ENCODE peak calls at places on chromosomes 12 and 14, in seven cellular contexts. R is CD8-positive, alpha-beta T cell; Y is brain microvascular endothelial cell; G is left ventricle myocardium inferior; C is endodermal cell; D is A549; U is sigmoid colon. K is an unnamed sample.

GRCh38 chr14:101104485-101104884 is 201.0 kb upstream of the RTL1 start:
- DNase-seq in R (no peak), Y (no peak), G (no peak), C (no peak), D (no peak), U (no peak), K (no peak)

GRCh38 chr12:49244161-49244560 is 20.7 kb upstream of the TUBA1C start:
- DNase-seq in R (no peak), Y (peak; percentile 61), G (no peak), C (no peak), D (no peak), U (no peak), K (no peak)

GRCh38 chr12:115000038-115000437 is 316.1 kb upstream of the TBX3 start:
- DNase-seq in R (no peak), Y (peak; percentile 25), G (no peak), C (no peak), D (peak; percentile 24), U (no peak), K (no peak)

GRCh38 chr12:6697584-6698351 is 2.8 kb downstream of the PIANP start:
- DNase-seq in R (no peak), Y (peak; percentile 52), G (no peak), C (peak; percentile 94), D (peak; percentile 82), U (peak; percentile 42), K (peak; percentile 33)

GRCh38 chr12:27330846-27331245 is 1.8 kb upstream of the BMAL2 start:
- DNase-seq in R (no peak), Y (no peak), G (no peak), C (no peak), D (no peak), U (no peak), K (no peak)

GRCh38 chr14:105884808-105885281 is 358.5 kb downstream of the TMEM121 start:
- DNase-seq in R (peak; percentile 45), Y (no peak), G (no peak), C (peak; percentile 7), D (no peak), U (peak; percentile 32), K (no peak)

GRCh38 chr14:26548431-26548830 is 49.4 kb downstream of the NOVA1 start:
- DNase-seq in R (no peak), Y (no peak), G (no peak), C (no peak), D (no peak), U (no peak), K (no peak)

GRCh38 chr14:98919431-98919830 is 352.6 kb downstream of the BCL11B start:
- DNase-seq in R (no peak), Y (no peak), G (no peak), C (peak; percentile 69), D (no peak), U (peak; percentile 43), K (no peak)

GRCh38 chr14:106277503-106277902 is 751.1 kb downstream of the TMEM121 start:
- DNase-seq in R (no peak), Y (no peak), G (no peak), C (no peak), D (no peak), U (no peak), K (peak; percentile 18)

GRCh38 chr12:122454250-122454721 is 31.8 kb upstream of the CLIP1 start:
- DNase-seq in R (no peak), Y (no peak), G (no peak), C (no peak), D (no peak), U (peak; percentile 29), K (no peak)

GRCh38 chr14:84927096-84927910 is 602.6 kb upstream of the FLRT2 start:
- DNase-seq in R (no peak), Y (no peak), G (no peak), C (no peak), D (no peak), U (no peak), K (no peak)

GRCh38 chr12:76670776-76671175 is 93.1 kb upstream of the ZDHHC17 start:
- DNase-seq in R (no peak), Y (peak; percentile 33), G (no peak), C (no peak), D (no peak), U (no peak), K (no peak)

GRCh38 chr12:108854453-108855283 is 2.7 kb downstream of the SSH1 start:
- DNase-seq in R (no peak), Y (peak; percentile 97), G (no peak), C (no peak), D (peak; percentile 75), U (peak; percentile 85), K (no peak)

GRCh38 chr12:94282675-94283074 is 134.3 kb downstream of the PLXNC1 start:
- DNase-seq in R (peak; percentile 71), Y (no peak), G (no peak), C (peak; percentile 44), D (no peak), U (no peak), K (peak; percentile 34)

GRCh38 chr14:34999500-34999899 is 16.7 kb downstream of the SRP54 start:
- DNase-seq in R (no peak), Y (no peak), G (no peak), C (no peak), D (no peak), U (no peak), K (no peak)

GRCh38 chr12:101925352-101925751 is 48.0 kb downstream of the DRAM1 start:
- DNase-seq in R (no peak), Y (peak; percentile 98), G (peak; percentile 46), C (no peak), D (peak; percentile 18), U (peak; percentile 88), K (peak; percentile 46)

GRCh38 chr14:93941293-93941910 is 14.3 kb downstream of the FAM181A start:
- DNase-seq in R (no peak), Y (peak; percentile 80), G (no peak), C (no peak), D (no peak), U (no peak), K (no peak)

DNA sequence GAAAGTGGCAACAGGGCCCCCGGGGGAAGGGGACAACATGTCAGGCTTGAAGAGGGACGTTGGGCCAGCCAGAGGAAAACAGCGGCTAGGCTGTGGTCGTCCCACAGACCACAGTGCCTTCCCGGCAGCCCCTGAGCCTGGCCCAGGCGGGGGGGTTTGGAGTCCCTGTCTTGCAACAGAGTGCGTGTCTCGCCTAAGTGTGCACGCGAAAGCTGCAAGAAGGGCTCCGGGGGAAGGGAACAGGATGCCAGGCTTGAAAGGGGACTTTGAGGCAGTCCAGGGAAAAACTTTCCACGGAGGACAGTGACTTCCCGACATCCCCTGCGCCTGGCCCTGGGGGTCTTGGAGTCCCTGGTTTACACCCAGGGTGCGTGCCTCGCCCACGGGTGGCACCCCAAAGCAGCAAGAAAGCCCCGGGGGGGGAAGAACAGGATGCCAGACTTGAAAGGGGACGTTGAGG is 157.5 kb upstream of the ALG10B start:
- DNase-seq in R (no peak), Y (no peak), G (no peak), C (no peak), D (no peak), U (no peak), K (no peak)
- H3K4me3 ChIP-seq in R (no peak overlapping the region), Y (no peak overlapping the region), G (no peak overlapping the region), C (no peak overlapping the region), D (no peak overlapping the region), U (no peak overlapping the region), K (no peak overlapping the region)

GRCh38 chr14:22918809-22919600 is at the start of gene RBM23:
- DNase-seq in R (peak; percentile 100), Y (peak; percentile 100), G (peak; percentile 100), C (peak; percentile 99), D (peak; percentile 95), U (peak; percentile 100), K (peak; percentile 100)
- H3K27ac ChIP-seq in R (peak within 1 kb of the TSS; percentile 100), Y (peak within 1 kb of the TSS; percentile 98), G (peak within 1 kb of the TSS; percentile 95), C (peak within 1 kb of the TSS; percentile 99), D (peak within 1 kb of the TSS; percentile 92), U (peak within 1 kb of the TSS; percentile 93), K (peak within 1 kb of the TSS; percentile 96)

DNA sequence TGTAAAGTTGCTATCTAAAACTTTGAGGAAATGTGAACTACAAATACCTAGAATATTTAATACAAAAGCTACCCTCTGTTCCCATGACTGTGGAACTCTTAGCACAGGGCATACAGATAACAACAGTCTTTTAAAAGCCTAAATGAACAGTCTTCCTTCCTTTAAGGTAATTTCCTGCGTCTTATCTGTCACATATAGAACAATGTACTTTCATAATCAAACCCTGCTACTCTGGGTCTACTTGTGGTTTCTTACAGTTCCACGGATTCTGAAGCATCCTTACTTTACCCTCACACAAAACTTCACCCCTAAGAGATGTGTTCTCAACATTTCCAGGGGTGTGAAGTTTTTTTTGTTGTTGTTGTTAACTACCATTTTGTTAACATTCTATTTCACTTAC is 5.1 kb downstream of the PKP2 start:
- DNase-seq in R (no peak), Y (no peak), G (no peak), C (no peak), D (no peak), U (no peak), K (no peak)
- H3K4me3 ChIP-seq in R (no peak overlapping the region), Y (no peak overlapping the region), G (peak overlapping the region; percentile 81), C (peak overlapping the region; percentile 92), D (no peak overlapping the region), U (no peak overlapping the region), K (no peak overlapping the region)

GRCh38 chr14:104783484-104784217 is 11.9 kb downstream of the AKT1 start:
- DNase-seq in R (no peak), Y (no peak), G (no peak), C (no peak), D (no peak), U (no peak), K (no peak)
- H3K27ac ChIP-seq in R (no peak overlapping the region), Y (no peak overlapping the region), G (no peak overlapping the region), C (no peak overlapping the region), D (no peak overlapping the region), U (no peak overlapping the region), K (no peak overlapping the region)

K was measured in transverse colon.